ENCODE peak calls at places on chromosomes 5 and 9, in four cellular contexts. F, S, Q and W are unnamed samples.

GRCh38 chr5:59489551-59489950 is 404.0 kb downstream of the PDE4D start:
- DNase-seq in F (no peak), S (no peak), Q (no peak), W (no peak)

GRCh38 chr5:53503819-53504218 is 23.4 kb downstream of the FST start:
- DNase-seq in F (no peak), S (no peak), Q (no peak), W (no peak)

GRCh38 chr5:127683006-127683405 is 20.2 kb upstream of the CCDC192 start:
- DNase-seq in F (no peak), S (no peak), Q (peak; percentile 57), W (no peak)

GRCh38 chr5:113606298-113607134 is 93.0 kb downstream of the YTHDC2 start:
- DNase-seq in F (peak; percentile 77), S (peak; percentile 6), Q (peak; percentile 55), W (peak; percentile 22)

GRCh38 chr5:147754372-147755122 is 28.0 kb downstream of the JAKMIP2 start:
- DNase-seq in F (no peak), S (no peak), Q (no peak), W (no peak)

GRCh38 chr5:121384359-121384758 is 467.3 kb upstream of the FTMT start:
- DNase-seq in F (no peak), S (no peak), Q (no peak), W (no peak)

GRCh38 chr5:11890777-11891176 is 13.5 kb downstream of the CTNND2 start:
- DNase-seq in F (no peak), S (no peak), Q (no peak), W (no peak)

GRCh38 chr9:105438136-105438839 is 9.5 kb upstream of the FSD1L start:
- DNase-seq in F (no peak), S (no peak), Q (peak; percentile 73), W (no peak)

GRCh38 chr5:37871023-37871815 is 31.4 kb upstream of the GDNF start:
- DNase-seq in F (no peak), S (no peak), Q (peak; percentile 51), W (no peak)